ENCODE peak calls at places on chromosomes 7 and 10, in nine cellular contexts. M is right cardiac atrium; H is activated T-cell treated with anti-CD3 and anti-CD28 coated beads, Interleukin-2, amount 50 U/mL, for 48 hours; I is SW480; N is transverse colon; B is EL; D is nephron progenitor cell; P is dorsolateral prefrontal cortex; R is activated CD8-positive, alpha-beta T cell treated with anti-CD3 and anti-CD28 coated beads, Interleukin-2, amount 10 ng/mL, durations not matched to agents 7 days and 5 days. G is an unnamed sample.

GRCh38 chr10:59362184-59362966 is at the start of gene FAM13C:
- DNase-seq in N (peak; percentile 68), I (peak; percentile 77), D (peak; percentile 75), B (peak; percentile 47), P (peak; percentile 83), M (peak; percentile 69), R (peak; percentile 21), H (peak; percentile 21), G (peak; percentile 7)

GRCh38 chr7:134514663-134515062 is 12.7 kb upstream of the AKR1B10 start:
- DNase-seq in N (peak; percentile 12), I (peak; percentile 71), M (no peak), P (no peak), H (no peak), B (peak; percentile 77), R (peak; percentile 59), D (peak; percentile 31), G (peak; percentile 92)

GRCh38 chr7:44149571-44150465 is 8.7 kb upstream of the MYL7 start:
- DNase-seq in H (no peak), B (no peak), N (no peak), P (peak; percentile 21), I (no peak), R (no peak), M (no peak), D (no peak), G (no peak)

GRCh38 chr10:71805776-71806705 is 32.7 kb upstream of the VSIR start:
- DNase-seq in M (no peak), D (peak; percentile 38), P (no peak), R (no peak), I (no peak), N (peak; percentile 64), H (no peak), B (no peak), G (peak; percentile 34)

GRCh38 chr7:29254663-29255062 is 60.1 kb downstream of the CHN2 start:
- DNase-seq in I (peak; percentile 33), P (no peak), M (no peak), D (no peak), N (no peak), R (no peak), B (no peak), H (no peak), G (peak; percentile 89)

GRCh38 chr7:24981544-24981951 is 1.6 kb upstream of the OSBPL3 start:
- DNase-seq in D (peak; percentile 38), I (peak; percentile 84), H (peak; percentile 76), B (peak; percentile 74), R (peak; percentile 55), P (peak; percentile 71), M (peak; percentile 61), N (peak; percentile 63), G (no peak)

GRCh38 chr10:98045785-98046389 is 15.5 kb upstream of the CRTAC1 start:
- DNase-seq in R (peak; percentile 76), I (peak; percentile 68), B (peak; percentile 41), D (peak; percentile 73), N (peak; percentile 51), M (peak; percentile 30), H (peak; percentile 70), P (peak; percentile 55), G (peak; percentile 75)

GRCh38 chr7:78125884-78126283 is 327.3 kb downstream of the PHTF2 start:
- DNase-seq in P (no peak), H (no peak), I (peak; percentile 49), N (no peak), R (no peak), M (no peak), D (no peak), B (peak; percentile 61), G (no peak)

GRCh38 chr7:771241-772004 is 44.3 kb upstream of the PRKAR1B start:
- DNase-seq in B (no peak), H (no peak), R (no peak), N (peak; percentile 69), M (peak; percentile 82), D (no peak), I (no peak), P (no peak), G (no peak)

GRCh38 chr10:71840177-71840711 is 10.8 kb downstream of the PSAP start:
- DNase-seq in H (no peak), I (peak; percentile 30), P (peak; percentile 84), M (peak; percentile 82), D (peak; percentile 95), N (peak; percentile 66), R (no peak), B (peak; percentile 98), G (peak; percentile 81)

GRCh38 chr7:149289856-149290255 is 27.9 kb downstream of the ZNF783 start:
- DNase-seq in B (no peak), I (no peak), P (no peak), N (no peak), R (no peak), H (no peak), M (no peak), D (no peak), G (no peak)

GRCh38 chr10:121084029-121084674 is 233.0 kb downstream of the WDR11 start:
- DNase-seq in I (no peak), N (no peak), P (no peak), B (no peak), R (no peak), H (no peak), M (no peak), D (no peak), G (no peak)

GRCh38 chr7:70355591-70356323 is 757.5 kb downstream of the AUTS2 start:
- DNase-seq in H (no peak), P (no peak), N (no peak), D (peak; percentile 41), R (no peak), B (no peak), I (no peak), M (no peak), G (peak; percentile 16)

GRCh38 chr7:35695628-35695888 is 623 bp upstream of the HERPUD2 start:
- DNase-seq in I (no peak), M (no peak), B (no peak), P (no peak), H (no peak), N (no peak), R (peak; percentile 37), D (no peak), G (no peak)

GRCh38 chr7:111076205-111076604 is 14.7 kb upstream of the LRRN3 start:
- DNase-seq in R (peak; percentile 54), N (no peak), M (no peak), D (no peak), H (peak; percentile 48), I (no peak), P (no peak), B (peak; percentile 63), G (no peak)

GRCh38 chr7:56083150-56083785 is 9.5 kb downstream of the PHKG1 start:
- DNase-seq in P (peak; percentile 78), B (no peak), N (no peak), H (no peak), D (no peak), I (no peak), M (no peak), R (no peak), G (no peak)

GRCh38 chr10:108735380-108735779 is 1187.9 kb downstream of the XPNPEP1 start:
- DNase-seq in R (no peak), N (no peak), I (no peak), D (no peak), P (no peak), M (no peak), B (peak; percentile 79), H (no peak), G (no peak)

GRCh38 chr7:74083117-74083876 is at the start of gene LIMK1:
- DNase-seq in P (peak; percentile 62), I (peak; percentile 81), D (peak; percentile 91), R (peak; percentile 86), H (peak; percentile 84), B (peak; percentile 80), M (peak; percentile 81), N (peak; percentile 86), G (peak; percentile 78)

GRCh38 chr7:66015440-66016130 is 33.6 kb upstream of the GUSB start:
- DNase-seq in I (peak; percentile 9), P (no peak), D (no peak), B (no peak), R (no peak), M (no peak), H (no peak), N (no peak), G (no peak)

GRCh38 chr7:51240868-51241267 is 75.7 kb downstream of the COBL start:
- DNase-seq in N (no peak), R (no peak), D (no peak), B (no peak), H (no peak), P (no peak), M (no peak), I (no peak), G (no peak)

GRCh38 chr7:134703781-134704180 is 57.1 kb downstream of the BPGM start:
- DNase-seq in N (peak; percentile 28), I (no peak), D (no peak), P (no peak), H (no peak), M (no peak), B (peak; percentile 29), R (no peak), G (no peak)

GRCh38 chr7:54242776-54243175 is 299.4 kb upstream of the VSTM2A start:
- DNase-seq in R (no peak), B (no peak), H (no peak), M (no peak), P (no peak), N (no peak), I (no peak), D (no peak), G (no peak)

GRCh38 chr10:117003336-117003735 is 1.7 kb downstream of the SHTN1 start:
- DNase-seq in H (no peak), M (no peak), R (no peak), B (no peak), N (no peak), P (no peak), I (no peak), D (no peak), G (no peak)

GRCh38 chr10:76179806-76180205 is 748.4 kb downstream of the LRMDA start:
- DNase-seq in B (no peak), M (no peak), I (no peak), H (no peak), P (no peak), D (no peak), N (no peak), R (no peak), G (no peak)

GRCh38 chr10:127797339-127797738 is 60.4 kb downstream of the FOXI2 start:
- DNase-seq in M (no peak), P (no peak), R (no peak), B (peak; percentile 12), N (no peak), I (no peak), H (no peak), D (no peak), G (no peak)

GRCh38 chr10:71530781-71531180 is 134.1 kb downstream of the CDH23 start:
- DNase-seq in R (no peak), B (no peak), D (no peak), P (no peak), M (no peak), H (no peak), I (no peak), N (no peak), G (no peak)

GRCh38 chr10:114508376-114508775 is 104.1 kb upstream of the AFAP1L2 start:
- DNase-seq in P (no peak), N (no peak), I (no peak), B (no peak), D (no peak), H (peak; percentile 7), M (no peak), R (no peak), G (no peak)

GRCh38 chr7:50369408-50370026 is 65.0 kb downstream of the IKZF1 start:
- DNase-seq in N (no peak), D (peak; percentile 18), H (peak; percentile 34), R (peak; percentile 76), P (no peak), M (no peak), I (peak; percentile 46), B (peak; percentile 27), G (peak; percentile 74)

GRCh38 chr10:78783753-78784152 is 285.0 kb upstream of the ZMIZ1 start:
- DNase-seq in B (no peak), N (no peak), I (no peak), R (no peak), P (no peak), D (no peak), H (no peak), M (no peak), G (no peak)

GRCh38 chr10:34080485-34081346 is 734.4 kb downstream of the PARD3 start:
- DNase-seq in P (no peak), R (no peak), B (no peak), M (peak; percentile 42), N (no peak), D (no peak), H (no peak), I (no peak), G (no peak)

GRCh38 chr7:133854739-133855138 is 272.4 kb upstream of the LRGUK start:
- DNase-seq in R (no peak), N (no peak), M (no peak), H (no peak), D (no peak), I (peak; percentile 69), P (no peak), B (peak; percentile 60), G (peak; percentile 76)